ENCODE peak calls at places on chromosomes 12 and 14, in six cellular contexts. One of them, this sample, is unnamed.

GRCh38 chr14:94009767-94010166 is 12.7 kb downstream of the CCDC197 start:
- DNase-seq in uterus: no peak
- DNase-seq in IMR-90: peak
- DNase-seq in sigmoid colon: no peak
- DNase-seq in HCT116: no peak
- DNase-seq in GM12878: peak
- DNase-seq in this sample: no peak

GRCh38 chr14:66944872-66945271 is 244.4 kb upstream of the GARIN2 start:
- DNase-seq in uterus: no peak
- DNase-seq in IMR-90: peak
- DNase-seq in sigmoid colon: no peak
- DNase-seq in HCT116: peak
- DNase-seq in GM12878: no peak
- DNase-seq in this sample: no peak

GRCh38 chr12:28794796-28795195 is 354.3 kb upstream of the FAR2 start:
- DNase-seq in uterus: no peak
- DNase-seq in IMR-90: no peak
- DNase-seq in sigmoid colon: no peak
- DNase-seq in HCT116: no peak
- DNase-seq in GM12878: no peak
- DNase-seq in this sample: no peak

GRCh38 chr12:115762934-115763333 is 514.6 kb downstream of the MED13L start:
- DNase-seq in uterus: no peak
- DNase-seq in IMR-90: no peak
- DNase-seq in sigmoid colon: no peak
- DNase-seq in HCT116: no peak
- DNase-seq in GM12878: no peak
- DNase-seq in this sample: no peak

GRCh38 chr12:110042260-110042659 is 6.1 kb downstream of the C12orf76 start:
- DNase-seq in uterus: no peak
- DNase-seq in IMR-90: no peak
- DNase-seq in sigmoid colon: no peak
- DNase-seq in HCT116: no peak
- DNase-seq in GM12878: no peak
- DNase-seq in this sample: no peak

GRCh38 chr12:56894698-56895368 is 39.4 kb downstream of the SDR9C7 start:
- DNase-seq in uterus: no peak
- DNase-seq in IMR-90: no peak
- DNase-seq in sigmoid colon: no peak
- DNase-seq in HCT116: no peak
- DNase-seq in GM12878: no peak
- DNase-seq in this sample: no peak

GRCh38 chr14:63573579-63573978 is 30.4 kb upstream of the PPP2R5E start:
- DNase-seq in uterus: no peak
- DNase-seq in IMR-90: peak
- DNase-seq in sigmoid colon: no peak
- DNase-seq in HCT116: no peak
- DNase-seq in GM12878: no peak
- DNase-seq in this sample: no peak

GRCh38 chr12:69927145-69927544 is 102.1 kb downstream of the MYRFL start:
- DNase-seq in uterus: no peak
- DNase-seq in IMR-90: no peak
- DNase-seq in sigmoid colon: no peak
- DNase-seq in HCT116: no peak
- DNase-seq in GM12878: no peak
- DNase-seq in this sample: no peak

GRCh38 chr12:58882796-58883195 is 37.5 kb downstream of the LRIG3 start:
- DNase-seq in uterus: no peak
- DNase-seq in IMR-90: no peak
- DNase-seq in sigmoid colon: no peak
- DNase-seq in HCT116: no peak
- DNase-seq in GM12878: no peak
- DNase-seq in this sample: no peak

GRCh38 chr14:93212432-93212831 is 5.4 kb downstream of the UBR7 start:
- DNase-seq in uterus: no peak
- DNase-seq in IMR-90: no peak
- DNase-seq in sigmoid colon: no peak
- DNase-seq in HCT116: no peak
- DNase-seq in GM12878: peak
- DNase-seq in this sample: no peak

GRCh38 chr12:117061555-117062079 is 37.6 kb downstream of the TESC start:
- DNase-seq in uterus: no peak
- DNase-seq in IMR-90: no peak
- DNase-seq in sigmoid colon: no peak
- DNase-seq in HCT116: no peak
- DNase-seq in GM12878: no peak
- DNase-seq in this sample: no peak

GRCh38 chr12:117059156-117059555 is 40.1 kb downstream of the TESC start:
- DNase-seq in uterus: no peak
- DNase-seq in IMR-90: no peak
- DNase-seq in sigmoid colon: no peak
- DNase-seq in HCT116: no peak
- DNase-seq in GM12878: no peak
- DNase-seq in this sample: no peak

GRCh38 chr12:117058442-117059072 is 40.7 kb downstream of the TESC start:
- DNase-seq in uterus: no peak
- DNase-seq in IMR-90: no peak
- DNase-seq in sigmoid colon: no peak
- DNase-seq in HCT116: no peak
- DNase-seq in GM12878: no peak
- DNase-seq in this sample: no peak

GRCh38 chr12:117060927-117061300 is 38.3 kb downstream of the TESC start:
- DNase-seq in uterus: no peak
- DNase-seq in IMR-90: no peak
- DNase-seq in sigmoid colon: no peak
- DNase-seq in HCT116: no peak
- DNase-seq in GM12878: no peak
- DNase-seq in this sample: no peak

DNA sequence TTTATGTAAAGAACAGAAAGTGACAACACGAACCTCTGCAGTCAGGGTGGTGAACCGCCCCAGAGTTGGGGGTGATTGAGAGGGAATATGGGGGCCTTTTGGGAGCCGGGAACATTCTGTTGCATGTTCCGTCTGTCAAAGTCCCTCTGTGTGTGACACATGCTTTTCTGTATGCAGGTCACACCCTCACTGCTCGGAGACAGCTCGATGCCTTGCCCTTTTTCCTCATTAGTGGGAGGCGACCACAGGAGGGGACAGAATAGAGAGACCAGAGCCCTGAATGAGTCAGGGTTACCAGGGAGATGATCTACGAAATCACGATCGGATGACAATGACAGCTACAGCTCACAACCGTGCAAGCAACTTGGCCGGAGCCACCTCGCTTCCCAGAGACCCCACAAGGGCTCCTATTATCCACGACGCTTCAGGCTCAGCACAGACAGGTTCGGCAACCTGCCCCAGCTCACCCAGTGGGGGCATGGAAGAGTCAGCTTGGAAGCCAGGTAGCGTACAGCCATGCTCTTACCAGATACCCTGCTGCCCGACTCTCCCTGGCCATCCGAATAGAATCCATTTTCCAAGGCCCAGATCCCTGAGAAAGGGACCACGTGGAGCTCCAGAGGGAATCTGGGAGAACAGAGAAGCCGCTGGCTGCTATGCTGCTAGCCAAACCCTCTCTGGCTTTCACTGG is 38.8 kb downstream of the TESC start:
- DNase-seq in uterus: no peak
- DNase-seq in IMR-90: no peak
- DNase-seq in sigmoid colon: no peak
- DNase-seq in HCT116: no peak
- DNase-seq in GM12878: no peak
- DNase-seq in this sample: no peak
- TF ChIP-seq CTCF in uterus: no peak
- TF ChIP-seq CTCF in IMR-90: no peak
- TF ChIP-seq CTCF in sigmoid colon: no peak
- TF ChIP-seq CTCF in HCT116: no peak
- TF ChIP-seq CTCF in GM12878: no peak
- TF ChIP-seq CTCF in this sample: no peak

GRCh38 chr12:90173499-90174197 is 465.0 kb upstream of the ATP2B1 start:
- DNase-seq in uterus: no peak
- DNase-seq in IMR-90: no peak
- DNase-seq in sigmoid colon: no peak
- DNase-seq in HCT116: no peak
- DNase-seq in GM12878: no peak
- DNase-seq in this sample: no peak
- H3K4me3 ChIP-seq in uterus: no peak
- H3K4me3 ChIP-seq in IMR-90: no peak
- H3K4me3 ChIP-seq in sigmoid colon: no peak
- H3K4me3 ChIP-seq in HCT116: no peak
- H3K4me3 ChIP-seq in GM12878: no peak
- H3K4me3 ChIP-seq in this sample: no peak

GRCh38 chr12:52038447-52038846 is 12.8 kb upstream of the NR4A1 start:
- DNase-seq in uterus: no peak
- DNase-seq in IMR-90: peak
- DNase-seq in sigmoid colon: no peak
- DNase-seq in HCT116: no peak
- DNase-seq in GM12878: no peak
- DNase-seq in this sample: no peak

GRCh38 chr12:52036587-52037171 is 14.6 kb upstream of the NR4A1 start:
- DNase-seq in uterus: peak
- DNase-seq in IMR-90: peak
- DNase-seq in sigmoid colon: peak
- DNase-seq in HCT116: no peak
- DNase-seq in GM12878: no peak
- DNase-seq in this sample: peak

GRCh38 chr12:52033506-52034258 is 17.6 kb upstream of the NR4A1 start:
- DNase-seq in uterus: no peak
- DNase-seq in IMR-90: no peak
- DNase-seq in sigmoid colon: no peak
- DNase-seq in HCT116: no peak
- DNase-seq in GM12878: no peak
- DNase-seq in this sample: peak

GRCh38 chr12:52037248-52037861 is 13.9 kb upstream of the NR4A1 start:
- DNase-seq in uterus: peak
- DNase-seq in IMR-90: peak
- DNase-seq in sigmoid colon: peak
- DNase-seq in HCT116: no peak
- DNase-seq in GM12878: no peak
- DNase-seq in this sample: peak

GRCh38 chr12:52035926-52036325 is 15.3 kb upstream of the NR4A1 start:
- DNase-seq in uterus: no peak
- DNase-seq in IMR-90: no peak
- DNase-seq in sigmoid colon: no peak
- DNase-seq in HCT116: no peak
- DNase-seq in GM12878: no peak
- DNase-seq in this sample: no peak
- TF ChIP-seq POLR2A in uterus: no peak
- TF ChIP-seq POLR2A in IMR-90: peak
- TF ChIP-seq POLR2A in sigmoid colon: no peak
- TF ChIP-seq POLR2A in HCT116: no peak
- TF ChIP-seq POLR2A in GM12878: no peak
- TF ChIP-seq POLR2A in this sample: no peak

DNA sequence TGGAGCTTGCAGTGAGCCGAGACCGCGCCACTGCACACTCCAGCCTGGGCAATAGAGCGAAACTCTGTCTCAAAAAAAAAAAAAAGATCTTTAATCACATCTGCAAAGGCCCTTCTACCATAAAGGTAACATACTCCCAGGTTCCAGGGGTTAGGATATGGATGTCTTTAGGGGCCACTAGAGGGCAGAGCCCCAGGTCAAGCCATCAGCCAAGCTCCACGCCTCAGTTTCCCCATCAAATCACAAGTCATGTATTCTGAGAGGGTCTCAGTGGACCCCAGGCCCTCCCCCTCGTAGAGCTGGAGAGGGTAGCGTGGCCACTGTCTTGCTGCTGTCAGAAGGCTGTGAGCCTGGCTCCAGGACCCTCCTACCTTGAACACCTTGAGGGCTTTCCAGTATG is 18.8 kb downstream of the SLC8B1 start:
- DNase-seq in uterus: no peak
- DNase-seq in IMR-90: no peak
- DNase-seq in sigmoid colon: no peak
- DNase-seq in HCT116: no peak
- DNase-seq in GM12878: no peak
- DNase-seq in this sample: no peak
- TF ChIP-seq CTCF in uterus: no peak
- TF ChIP-seq CTCF in IMR-90: no peak
- TF ChIP-seq CTCF in sigmoid colon: no peak
- TF ChIP-seq CTCF in HCT116: peak
- TF ChIP-seq CTCF in GM12878: peak
- TF ChIP-seq CTCF in this sample: no peak

DNA sequence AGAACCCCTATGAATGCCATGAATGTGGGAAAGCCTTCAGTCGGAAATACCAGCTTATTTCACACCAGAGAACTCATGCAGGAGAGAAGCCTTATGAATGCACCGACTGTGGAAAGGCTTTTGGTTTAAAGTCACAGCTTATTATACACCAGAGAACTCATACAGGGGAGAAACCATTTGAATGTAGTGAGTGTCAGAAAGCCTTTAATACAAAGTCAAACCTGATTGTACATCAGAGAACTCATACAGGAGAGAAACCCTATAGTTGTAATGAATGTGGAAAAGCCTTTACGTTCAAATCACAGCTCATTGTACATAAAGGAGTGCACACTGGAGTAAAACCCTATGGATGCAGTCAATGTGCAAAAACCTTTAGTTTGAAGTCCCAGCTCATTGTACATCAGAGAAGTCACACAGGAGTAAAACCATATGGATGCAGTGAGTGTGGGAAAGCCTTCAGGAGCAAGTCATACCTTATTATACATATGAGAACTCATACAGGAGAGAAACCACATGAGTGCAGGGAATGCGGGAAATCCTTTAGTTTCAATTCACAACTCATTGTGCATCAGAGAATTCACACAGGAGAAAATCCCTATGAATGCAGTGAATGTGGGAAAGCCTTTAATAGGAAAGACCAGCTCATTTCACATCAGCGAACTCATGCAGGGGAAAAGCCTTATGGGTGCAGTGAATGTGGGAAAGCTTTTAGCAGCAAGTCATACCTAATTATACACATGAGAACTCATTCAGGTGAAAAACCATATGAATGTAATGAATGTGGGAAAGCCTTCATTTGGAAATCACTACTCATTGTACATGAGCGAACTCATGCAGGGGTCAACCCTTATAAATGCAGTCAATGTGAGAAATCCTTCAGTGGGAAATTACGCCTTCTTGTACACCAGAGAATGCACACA is 22.3 kb downstream of the ZNF268 start:
- DNase-seq in uterus: no peak
- DNase-seq in IMR-90: peak
- DNase-seq in sigmoid colon: no peak
- DNase-seq in HCT116: no peak
- DNase-seq in GM12878: no peak
- DNase-seq in this sample: no peak
- H3K4me3 ChIP-seq in uterus: no peak
- H3K4me3 ChIP-seq in IMR-90: no peak
- H3K4me3 ChIP-seq in sigmoid colon: no peak
- H3K4me3 ChIP-seq in HCT116: no peak
- H3K4me3 ChIP-seq in GM12878: no peak
- H3K4me3 ChIP-seq in this sample: no peak

This sample was measured in lower leg skin.